ENCODE peak calls at places on chromosome 16, in eight cellular contexts. One of them, this sample, is unnamed.

GRCh38 chr16:10009691-10010090 is 172.5 kb downstream of the GRIN2A start:
- DNase-seq in AG09309: no peak
- DNase-seq in right cardiac atrium: no peak
- DNase-seq in CD8-positive, alpha-beta T cell: no peak
- DNase-seq in A549: no peak
- DNase-seq in tibial nerve: no peak
- DNase-seq in CD8-positive, alpha-beta memory T cell: no peak
- DNase-seq in astrocyte: no peak
- DNase-seq in this sample: no peak

GRCh38 chr16:27925612-27926011 is 137.9 kb downstream of the GSG1L start:
- DNase-seq in AG09309: no peak
- DNase-seq in right cardiac atrium: no peak
- DNase-seq in CD8-positive, alpha-beta T cell: no peak
- DNase-seq in A549: no peak
- DNase-seq in tibial nerve: no peak
- DNase-seq in CD8-positive, alpha-beta memory T cell: no peak
- DNase-seq in astrocyte: no peak
- DNase-seq in this sample: no peak

GRCh38 chr16:17313085-17313611 is 157.6 kb downstream of the XYLT1 start:
- DNase-seq in AG09309: no peak
- DNase-seq in right cardiac atrium: peak
- DNase-seq in CD8-positive, alpha-beta T cell: no peak
- DNase-seq in A549: no peak
- DNase-seq in tibial nerve: peak
- DNase-seq in CD8-positive, alpha-beta memory T cell: no peak
- DNase-seq in astrocyte: peak
- DNase-seq in this sample: peak

GRCh38 chr16:20918486-20919239 is 18.1 kb downstream of the LYRM1 start:
- DNase-seq in AG09309: no peak
- DNase-seq in right cardiac atrium: peak
- DNase-seq in CD8-positive, alpha-beta T cell: no peak
- DNase-seq in A549: no peak
- DNase-seq in tibial nerve: peak
- DNase-seq in CD8-positive, alpha-beta memory T cell: no peak
- DNase-seq in astrocyte: peak
- DNase-seq in this sample: no peak

GRCh38 chr16:11602321-11602720 is 15.6 kb upstream of the LITAF start:
- DNase-seq in AG09309: no peak
- DNase-seq in right cardiac atrium: no peak
- DNase-seq in CD8-positive, alpha-beta T cell: no peak
- DNase-seq in A549: no peak
- DNase-seq in tibial nerve: no peak
- DNase-seq in CD8-positive, alpha-beta memory T cell: no peak
- DNase-seq in astrocyte: no peak
- DNase-seq in this sample: no peak

GRCh38 chr16:70253291-70254094 is 1.8 kb upstream of the EXOSC6 start:
- DNase-seq in AG09309: no peak
- DNase-seq in right cardiac atrium: no peak
- DNase-seq in CD8-positive, alpha-beta T cell: no peak
- DNase-seq in A549: peak
- DNase-seq in tibial nerve: peak
- DNase-seq in CD8-positive, alpha-beta memory T cell: peak
- DNase-seq in astrocyte: peak
- DNase-seq in this sample: no peak

GRCh38 chr16:75640598-75640997 is 6.9 kb downstream of the KARS1 start:
- DNase-seq in AG09309: no peak
- DNase-seq in right cardiac atrium: no peak
- DNase-seq in CD8-positive, alpha-beta T cell: no peak
- DNase-seq in A549: no peak
- DNase-seq in tibial nerve: no peak
- DNase-seq in CD8-positive, alpha-beta memory T cell: no peak
- DNase-seq in astrocyte: no peak
- DNase-seq in this sample: no peak

GRCh38 chr16:67260426-67261063 is 11.8 kb downstream of the SLC9A5 start:
- DNase-seq in AG09309: no peak
- DNase-seq in right cardiac atrium: peak
- DNase-seq in CD8-positive, alpha-beta T cell: no peak
- DNase-seq in A549: no peak
- DNase-seq in tibial nerve: no peak
- DNase-seq in CD8-positive, alpha-beta memory T cell: peak
- DNase-seq in astrocyte: no peak
- DNase-seq in this sample: no peak

GRCh38 chr16:55444754-55445485 is 34.1 kb upstream of the MMP2 start:
- DNase-seq in AG09309: no peak
- DNase-seq in right cardiac atrium: peak
- DNase-seq in CD8-positive, alpha-beta T cell: no peak
- DNase-seq in A549: no peak
- DNase-seq in tibial nerve: peak
- DNase-seq in CD8-positive, alpha-beta memory T cell: no peak
- DNase-seq in astrocyte: no peak
- DNase-seq in this sample: no peak

GRCh38 chr16:85586360-85587145 is 26.6 kb upstream of the GSE1 start:
- DNase-seq in AG09309: no peak
- DNase-seq in right cardiac atrium: peak
- DNase-seq in CD8-positive, alpha-beta T cell: no peak
- DNase-seq in A549: no peak
- DNase-seq in tibial nerve: no peak
- DNase-seq in CD8-positive, alpha-beta memory T cell: no peak
- DNase-seq in astrocyte: no peak
- DNase-seq in this sample: no peak

GRCh38 chr16:77439106-77439505 is 4.3 kb upstream of the ADAMTS18 start:
- DNase-seq in AG09309: no peak
- DNase-seq in right cardiac atrium: no peak
- DNase-seq in CD8-positive, alpha-beta T cell: no peak
- DNase-seq in A549: no peak
- DNase-seq in tibial nerve: no peak
- DNase-seq in CD8-positive, alpha-beta memory T cell: no peak
- DNase-seq in astrocyte: no peak
- DNase-seq in this sample: no peak

GRCh38 chr16:56657555-56658430 is at the start of gene MT1F:
- DNase-seq in AG09309: no peak
- DNase-seq in right cardiac atrium: peak
- DNase-seq in CD8-positive, alpha-beta T cell: peak
- DNase-seq in A549: peak
- DNase-seq in tibial nerve: peak
- DNase-seq in CD8-positive, alpha-beta memory T cell: peak
- DNase-seq in astrocyte: peak
- DNase-seq in this sample: peak

GRCh38 chr16:79163666-79164377 is 436.7 kb downstream of the MAF start:
- DNase-seq in AG09309: no peak
- DNase-seq in right cardiac atrium: no peak
- DNase-seq in CD8-positive, alpha-beta T cell: no peak
- DNase-seq in A549: no peak
- DNase-seq in tibial nerve: peak
- DNase-seq in CD8-positive, alpha-beta memory T cell: no peak
- DNase-seq in astrocyte: no peak
- DNase-seq in this sample: no peak

GRCh38 chr16:55667753-55668152 is 12.0 kb downstream of the SLC6A2 start:
- DNase-seq in AG09309: no peak
- DNase-seq in right cardiac atrium: no peak
- DNase-seq in CD8-positive, alpha-beta T cell: no peak
- DNase-seq in A549: no peak
- DNase-seq in tibial nerve: no peak
- DNase-seq in CD8-positive, alpha-beta memory T cell: no peak
- DNase-seq in astrocyte: no peak
- DNase-seq in this sample: no peak

GRCh38 chr16:89318871-89319627 is 101.5 kb downstream of the ZNF778 start:
- DNase-seq in AG09309: no peak
- DNase-seq in right cardiac atrium: no peak
- DNase-seq in CD8-positive, alpha-beta T cell: no peak
- DNase-seq in A549: no peak
- DNase-seq in tibial nerve: no peak
- DNase-seq in CD8-positive, alpha-beta memory T cell: no peak
- DNase-seq in astrocyte: no peak
- DNase-seq in this sample: no peak

GRCh38 chr16:89320717-89321501 is 103.4 kb downstream of the ZNF778 start:
- DNase-seq in AG09309: no peak
- DNase-seq in right cardiac atrium: no peak
- DNase-seq in CD8-positive, alpha-beta T cell: no peak
- DNase-seq in A549: no peak
- DNase-seq in tibial nerve: no peak
- DNase-seq in CD8-positive, alpha-beta memory T cell: no peak
- DNase-seq in astrocyte: peak
- DNase-seq in this sample: no peak

GRCh38 chr16:89319883-89320716 is 102.6 kb downstream of the ZNF778 start:
- DNase-seq in AG09309: no peak
- DNase-seq in right cardiac atrium: peak
- DNase-seq in CD8-positive, alpha-beta T cell: peak
- DNase-seq in A549: peak
- DNase-seq in tibial nerve: no peak
- DNase-seq in CD8-positive, alpha-beta memory T cell: no peak
- DNase-seq in astrocyte: peak
- DNase-seq in this sample: no peak

GRCh38 chr16:89318430-89318758 is 100.9 kb downstream of the ZNF778 start:
- DNase-seq in AG09309: no peak
- DNase-seq in right cardiac atrium: no peak
- DNase-seq in CD8-positive, alpha-beta T cell: no peak
- DNase-seq in A549: no peak
- DNase-seq in tibial nerve: no peak
- DNase-seq in CD8-positive, alpha-beta memory T cell: no peak
- DNase-seq in astrocyte: no peak
- DNase-seq in this sample: no peak

DNA sequence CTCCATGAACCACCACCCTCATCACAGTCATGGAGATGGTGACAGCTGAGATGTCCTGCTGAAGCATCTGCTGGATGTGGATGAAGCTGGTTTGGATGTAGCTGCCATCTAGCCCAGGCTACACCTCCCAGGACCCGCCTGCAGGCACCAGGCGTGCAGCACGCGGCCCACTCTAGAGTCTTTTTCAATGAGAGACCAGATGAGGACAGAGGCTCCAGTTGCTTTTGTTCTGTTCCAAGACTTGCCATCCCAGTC is 102.1 kb downstream of the ZNF778 start:
- DNase-seq in AG09309: no peak
- DNase-seq in right cardiac atrium: no peak
- DNase-seq in CD8-positive, alpha-beta T cell: no peak
- DNase-seq in A549: no peak
- DNase-seq in tibial nerve: no peak
- DNase-seq in CD8-positive, alpha-beta memory T cell: no peak
- DNase-seq in astrocyte: no peak
- DNase-seq in this sample: no peak
- H3K4me3 ChIP-seq in AG09309: peak
- H3K4me3 ChIP-seq in right cardiac atrium: no peak
- H3K4me3 ChIP-seq in CD8-positive, alpha-beta T cell: no peak
- H3K4me3 ChIP-seq in A549: peak
- H3K4me3 ChIP-seq in tibial nerve: no peak
- H3K4me3 ChIP-seq in CD8-positive, alpha-beta memory T cell: no peak
- H3K4me3 ChIP-seq in astrocyte: peak
- H3K4me3 ChIP-seq in this sample: peak

GRCh38 chr16:2473425-2473926 is 1.5 kb upstream of the TBC1D24 start:
- DNase-seq in AG09309: no peak
- DNase-seq in right cardiac atrium: no peak
- DNase-seq in CD8-positive, alpha-beta T cell: no peak
- DNase-seq in A549: peak
- DNase-seq in tibial nerve: no peak
- DNase-seq in CD8-positive, alpha-beta memory T cell: no peak
- DNase-seq in astrocyte: no peak
- DNase-seq in this sample: no peak
- H3K4me3 ChIP-seq in AG09309: peak
- H3K4me3 ChIP-seq in right cardiac atrium: peak
- H3K4me3 ChIP-seq in CD8-positive, alpha-beta T cell: peak
- H3K4me3 ChIP-seq in A549: peak
- H3K4me3 ChIP-seq in tibial nerve: no peak
- H3K4me3 ChIP-seq in CD8-positive, alpha-beta memory T cell: no peak
- H3K4me3 ChIP-seq in astrocyte: no peak
- H3K4me3 ChIP-seq in this sample: peak

DNA sequence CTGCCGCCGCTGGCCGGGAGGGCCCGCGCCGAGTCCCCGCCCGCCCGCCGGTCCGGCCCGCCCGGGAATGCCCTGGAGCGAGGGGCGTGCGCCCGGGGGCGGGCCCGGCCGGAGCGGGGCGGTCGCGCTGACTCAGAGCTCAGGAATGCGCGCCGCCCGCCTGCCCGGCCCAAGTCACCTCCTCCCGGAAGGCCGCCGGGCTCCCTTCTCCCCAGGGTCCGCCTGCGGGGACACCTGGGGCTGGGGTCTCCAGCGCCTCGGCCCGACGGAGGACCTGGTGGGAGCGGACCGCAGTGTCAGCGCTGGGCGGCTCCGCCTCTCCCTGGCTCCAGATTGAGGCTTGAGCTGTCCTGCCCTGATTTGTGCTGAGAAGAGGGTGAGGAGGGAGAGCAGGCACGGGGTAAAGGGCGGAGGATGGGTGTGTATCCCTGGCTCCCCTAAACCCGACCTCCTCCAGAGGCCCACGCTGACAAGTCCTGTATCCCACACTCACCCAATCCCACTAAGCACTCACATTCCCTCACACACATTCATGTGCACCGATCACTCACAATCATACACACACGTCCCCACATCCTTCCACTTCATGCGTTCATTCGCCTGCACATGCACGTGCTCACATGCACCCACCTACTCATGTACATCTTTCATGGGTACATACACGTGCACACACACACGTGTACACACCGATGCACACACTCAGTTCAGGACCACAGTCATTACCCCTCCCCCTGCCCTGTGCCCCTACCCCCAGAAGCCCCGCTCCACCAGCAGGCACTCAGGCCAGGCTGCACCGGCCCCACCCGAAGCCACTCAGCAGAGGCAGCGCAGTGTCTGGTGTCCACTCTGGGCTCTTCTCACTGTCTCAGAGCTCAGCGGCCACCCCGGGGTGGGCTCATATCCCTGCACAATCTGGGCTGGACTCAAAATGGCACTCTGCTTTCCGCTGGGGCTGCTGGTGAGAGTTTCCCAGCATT is at the start of gene RHBDF1:
- DNase-seq in AG09309: no peak
- DNase-seq in right cardiac atrium: peak
- DNase-seq in CD8-positive, alpha-beta T cell: no peak
- DNase-seq in A549: peak
- DNase-seq in tibial nerve: no peak
- DNase-seq in CD8-positive, alpha-beta memory T cell: no peak
- DNase-seq in astrocyte: no peak
- DNase-seq in this sample: no peak
- H3K4me3 ChIP-seq in AG09309: peak
- H3K4me3 ChIP-seq in right cardiac atrium: peak
- H3K4me3 ChIP-seq in CD8-positive, alpha-beta T cell: no peak
- H3K4me3 ChIP-seq in A549: peak
- H3K4me3 ChIP-seq in tibial nerve: peak
- H3K4me3 ChIP-seq in CD8-positive, alpha-beta memory T cell: no peak
- H3K4me3 ChIP-seq in astrocyte: peak
- H3K4me3 ChIP-seq in this sample: peak

DNA sequence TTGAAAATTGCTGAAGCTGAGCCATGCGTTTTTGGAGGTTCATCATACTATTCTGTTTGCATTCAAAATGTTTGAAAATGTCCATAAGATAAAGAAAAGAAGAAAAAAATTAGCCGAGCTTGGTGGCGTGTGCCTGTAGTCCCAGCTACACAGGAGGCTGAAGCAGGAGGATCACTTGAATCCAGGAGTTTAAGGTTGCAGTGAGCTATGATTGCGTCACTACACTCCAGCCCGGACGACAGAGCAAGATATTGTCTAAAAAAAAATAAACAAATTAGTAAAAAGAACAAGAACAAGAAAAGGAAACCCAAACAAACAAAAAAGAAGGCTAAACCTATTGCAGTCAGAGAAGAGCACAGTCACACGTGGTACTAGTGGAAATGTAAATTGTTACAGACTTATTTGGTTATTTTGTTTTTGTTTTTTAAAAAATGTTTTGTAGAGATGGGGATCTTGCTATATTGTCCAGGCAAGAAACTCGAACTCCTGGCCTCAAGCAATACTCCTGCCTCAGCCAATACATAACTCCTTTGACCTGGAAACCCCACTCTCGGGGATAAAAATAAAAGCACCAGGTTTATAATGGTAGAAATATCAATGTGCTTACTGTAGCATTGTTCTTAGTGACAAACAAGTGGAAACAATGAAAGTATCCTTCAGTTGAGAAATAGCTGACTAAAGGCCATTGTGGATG is 11.6 kb upstream of the ERN2 start:
- DNase-seq in AG09309: no peak
- DNase-seq in right cardiac atrium: no peak
- DNase-seq in CD8-positive, alpha-beta T cell: no peak
- DNase-seq in A549: no peak
- DNase-seq in tibial nerve: no peak
- DNase-seq in CD8-positive, alpha-beta memory T cell: no peak
- DNase-seq in astrocyte: no peak
- DNase-seq in this sample: no peak
- H3K4me3 ChIP-seq in AG09309: no peak
- H3K4me3 ChIP-seq in right cardiac atrium: no peak
- H3K4me3 ChIP-seq in CD8-positive, alpha-beta T cell: no peak
- H3K4me3 ChIP-seq in A549: no peak
- H3K4me3 ChIP-seq in tibial nerve: no peak
- H3K4me3 ChIP-seq in CD8-positive, alpha-beta memory T cell: no peak
- H3K4me3 ChIP-seq in astrocyte: no peak
- H3K4me3 ChIP-seq in this sample: no peak